ENCODE peak calls at places on chromosomes 3 and 15, in seven cellular contexts. One of them, this sample, is unnamed.

GRCh38 chr15:77819271-77819806 is 186.6 kb upstream of the LINGO1 start:
- DNase-seq in H7: peak; percentile 86
- DNase-seq in brain microvascular endothelial cell: no peak
- DNase-seq in astrocyte of the cerebellum: no peak
- DNase-seq in colonic mucosa: no peak
- DNase-seq in right atrium auricular region: no peak
- DNase-seq in astrocyte of the spinal cord: no peak
- DNase-seq in this sample: no peak

GRCh38 chr3:129343643-129344360 is 65.1 kb downstream of the HMCES start:
- DNase-seq in H7: peak; percentile 94
- DNase-seq in brain microvascular endothelial cell: peak; percentile 14
- DNase-seq in astrocyte of the cerebellum: no peak
- DNase-seq in colonic mucosa: peak; percentile 32
- DNase-seq in right atrium auricular region: no peak
- DNase-seq in astrocyte of the spinal cord: no peak
- DNase-seq in this sample: no peak

GRCh38 chr3:124676236-124676635 is 54.0 kb upstream of the UMPS start:
- DNase-seq in H7: no peak
- DNase-seq in brain microvascular endothelial cell: peak; percentile 24
- DNase-seq in astrocyte of the cerebellum: peak; percentile 52
- DNase-seq in colonic mucosa: no peak
- DNase-seq in right atrium auricular region: no peak
- DNase-seq in astrocyte of the spinal cord: peak; percentile 52
- DNase-seq in this sample: no peak

GRCh38 chr15:95407534-95407933 is 923.0 kb upstream of the NR2F2 start:
- DNase-seq in H7: no peak
- DNase-seq in brain microvascular endothelial cell: no peak
- DNase-seq in astrocyte of the cerebellum: no peak
- DNase-seq in colonic mucosa: no peak
- DNase-seq in right atrium auricular region: no peak
- DNase-seq in astrocyte of the spinal cord: no peak
- DNase-seq in this sample: no peak

GRCh38 chr15:96333194-96334016 is 2.9 kb downstream of the NR2F2 start:
- DNase-seq in H7: peak; percentile 86
- DNase-seq in brain microvascular endothelial cell: peak; percentile 38
- DNase-seq in astrocyte of the cerebellum: no peak
- DNase-seq in colonic mucosa: peak; percentile 39
- DNase-seq in right atrium auricular region: no peak
- DNase-seq in astrocyte of the spinal cord: peak; percentile 56
- DNase-seq in this sample: no peak

GRCh38 chr3:89571707-89572106 is 464.3 kb downstream of the EPHA3 start:
- DNase-seq in H7: no peak
- DNase-seq in brain microvascular endothelial cell: no peak
- DNase-seq in astrocyte of the cerebellum: no peak
- DNase-seq in colonic mucosa: no peak
- DNase-seq in right atrium auricular region: no peak
- DNase-seq in astrocyte of the spinal cord: no peak
- DNase-seq in this sample: no peak

GRCh38 chr3:25830373-25831305 is 40.7 kb downstream of the OXSM start:
- DNase-seq in H7: no peak
- DNase-seq in brain microvascular endothelial cell: no peak
- DNase-seq in astrocyte of the cerebellum: no peak
- DNase-seq in colonic mucosa: no peak
- DNase-seq in right atrium auricular region: no peak
- DNase-seq in astrocyte of the spinal cord: no peak
- DNase-seq in this sample: no peak

GRCh38 chr3:196268270-196269163 is 19.0 kb downstream of the PCYT1A start:
- DNase-seq in H7: peak; percentile 50
- DNase-seq in brain microvascular endothelial cell: peak; percentile 86
- DNase-seq in astrocyte of the cerebellum: peak; percentile 76
- DNase-seq in colonic mucosa: no peak
- DNase-seq in right atrium auricular region: peak; percentile 59
- DNase-seq in astrocyte of the spinal cord: peak; percentile 86
- DNase-seq in this sample: no peak

GRCh38 chr3:111594781-111595180 is 365 bp downstream of the ZBED2 start:
- DNase-seq in H7: no peak
- DNase-seq in brain microvascular endothelial cell: no peak
- DNase-seq in astrocyte of the cerebellum: no peak
- DNase-seq in colonic mucosa: no peak
- DNase-seq in right atrium auricular region: no peak
- DNase-seq in astrocyte of the spinal cord: no peak
- DNase-seq in this sample: no peak

GRCh38 chr3:39460677-39461076 is 6.8 kb upstream of the MOBP start:
- DNase-seq in H7: no peak
- DNase-seq in brain microvascular endothelial cell: no peak
- DNase-seq in astrocyte of the cerebellum: no peak
- DNase-seq in colonic mucosa: no peak
- DNase-seq in right atrium auricular region: no peak
- DNase-seq in astrocyte of the spinal cord: no peak
- DNase-seq in this sample: no peak

GRCh38 chr3:23620616-23621015 is 185.1 kb upstream of the UBE2E1 start:
- DNase-seq in H7: no peak
- DNase-seq in brain microvascular endothelial cell: no peak
- DNase-seq in astrocyte of the cerebellum: no peak
- DNase-seq in colonic mucosa: no peak
- DNase-seq in right atrium auricular region: no peak
- DNase-seq in astrocyte of the spinal cord: no peak
- DNase-seq in this sample: no peak

GRCh38 chr15:77546050-77546501 is 86.6 kb downstream of the LINGO1 start:
- DNase-seq in H7: no peak
- DNase-seq in brain microvascular endothelial cell: peak; percentile 90
- DNase-seq in astrocyte of the cerebellum: peak; percentile 71
- DNase-seq in colonic mucosa: no peak
- DNase-seq in right atrium auricular region: no peak
- DNase-seq in astrocyte of the spinal cord: peak; percentile 59
- DNase-seq in this sample: peak; percentile 65

GRCh38 chr3:128081226-128081625 is 29.0 kb downstream of the SEC61A1 start:
- DNase-seq in H7: no peak
- DNase-seq in brain microvascular endothelial cell: no peak
- DNase-seq in astrocyte of the cerebellum: no peak
- DNase-seq in colonic mucosa: no peak
- DNase-seq in right atrium auricular region: no peak
- DNase-seq in astrocyte of the spinal cord: no peak
- DNase-seq in this sample: no peak

GRCh38 chr3:170475091-170475705 is 56.5 kb downstream of the CLDN11 start:
- DNase-seq in H7: no peak
- DNase-seq in brain microvascular endothelial cell: no peak
- DNase-seq in astrocyte of the cerebellum: no peak
- DNase-seq in colonic mucosa: no peak
- DNase-seq in right atrium auricular region: no peak
- DNase-seq in astrocyte of the spinal cord: no peak
- DNase-seq in this sample: no peak

GRCh38 chr15:80749589-80749988 is 29.6 kb upstream of the CEMIP start:
- DNase-seq in H7: no peak
- DNase-seq in brain microvascular endothelial cell: no peak
- DNase-seq in astrocyte of the cerebellum: no peak
- DNase-seq in colonic mucosa: no peak
- DNase-seq in right atrium auricular region: no peak
- DNase-seq in astrocyte of the spinal cord: no peak
- DNase-seq in this sample: no peak

GRCh38 chr3:30646181-30646876 is 39.9 kb downstream of the TGFBR2 start:
- DNase-seq in H7: no peak
- DNase-seq in brain microvascular endothelial cell: no peak
- DNase-seq in astrocyte of the cerebellum: peak; percentile 44
- DNase-seq in colonic mucosa: no peak
- DNase-seq in right atrium auricular region: no peak
- DNase-seq in astrocyte of the spinal cord: no peak
- DNase-seq in this sample: no peak

GRCh38 chr15:48723964-48724363 is 78.5 kb upstream of the FBN1 start:
- DNase-seq in H7: no peak
- DNase-seq in brain microvascular endothelial cell: no peak
- DNase-seq in astrocyte of the cerebellum: no peak
- DNase-seq in colonic mucosa: no peak
- DNase-seq in right atrium auricular region: no peak
- DNase-seq in astrocyte of the spinal cord: no peak
- DNase-seq in this sample: no peak

GRCh38 chr3:8286749-8287148 is 214.9 kb upstream of the LMCD1 start:
- DNase-seq in H7: no peak
- DNase-seq in brain microvascular endothelial cell: no peak
- DNase-seq in astrocyte of the cerebellum: no peak
- DNase-seq in colonic mucosa: no peak
- DNase-seq in right atrium auricular region: no peak
- DNase-seq in astrocyte of the spinal cord: no peak
- DNase-seq in this sample: no peak
- H3K4me3 ChIP-seq in H7: no peak overlapping the region
- H3K4me3 ChIP-seq in brain microvascular endothelial cell: no peak overlapping the region
- H3K4me3 ChIP-seq in astrocyte of the cerebellum: no peak overlapping the region
- H3K4me3 ChIP-seq in colonic mucosa: no peak overlapping the region
- H3K4me3 ChIP-seq in right atrium auricular region: no peak overlapping the region
- H3K4me3 ChIP-seq in astrocyte of the spinal cord: no peak overlapping the region
- H3K4me3 ChIP-seq in this sample: no peak overlapping the region

GRCh38 chr3:69445498-69445897 is 59.6 kb upstream of the FRMD4B start:
- DNase-seq in H7: no peak
- DNase-seq in brain microvascular endothelial cell: no peak
- DNase-seq in astrocyte of the cerebellum: no peak
- DNase-seq in colonic mucosa: no peak
- DNase-seq in right atrium auricular region: no peak
- DNase-seq in astrocyte of the spinal cord: no peak
- DNase-seq in this sample: no peak

GRCh38 chr3:69442771-69443197 is 56.9 kb upstream of the FRMD4B start:
- DNase-seq in H7: no peak
- DNase-seq in brain microvascular endothelial cell: no peak
- DNase-seq in astrocyte of the cerebellum: no peak
- DNase-seq in colonic mucosa: no peak
- DNase-seq in right atrium auricular region: no peak
- DNase-seq in astrocyte of the spinal cord: no peak
- DNase-seq in this sample: no peak

GRCh38 chr3:69443554-69443953 is 57.7 kb upstream of the FRMD4B start:
- DNase-seq in H7: no peak
- DNase-seq in brain microvascular endothelial cell: no peak
- DNase-seq in astrocyte of the cerebellum: no peak
- DNase-seq in colonic mucosa: no peak
- DNase-seq in right atrium auricular region: no peak
- DNase-seq in astrocyte of the spinal cord: peak; percentile 20
- DNase-seq in this sample: no peak

GRCh38 chr3:69446402-69447072 is 60.6 kb upstream of the FRMD4B start:
- DNase-seq in H7: no peak
- DNase-seq in brain microvascular endothelial cell: no peak
- DNase-seq in astrocyte of the cerebellum: no peak
- DNase-seq in colonic mucosa: no peak
- DNase-seq in right atrium auricular region: no peak
- DNase-seq in astrocyte of the spinal cord: no peak
- DNase-seq in this sample: no peak

GRCh38 chr3:69444980-69445379 is 59.1 kb upstream of the FRMD4B start:
- DNase-seq in H7: no peak
- DNase-seq in brain microvascular endothelial cell: no peak
- DNase-seq in astrocyte of the cerebellum: no peak
- DNase-seq in colonic mucosa: no peak
- DNase-seq in right atrium auricular region: no peak
- DNase-seq in astrocyte of the spinal cord: no peak
- DNase-seq in this sample: no peak
- H3K4me3 ChIP-seq in H7: no peak overlapping the region
- H3K4me3 ChIP-seq in brain microvascular endothelial cell: peak overlapping the region; percentile 30
- H3K4me3 ChIP-seq in astrocyte of the cerebellum: no peak overlapping the region
- H3K4me3 ChIP-seq in colonic mucosa: no peak overlapping the region
- H3K4me3 ChIP-seq in right atrium auricular region: peak overlapping the region; percentile 42
- H3K4me3 ChIP-seq in astrocyte of the spinal cord: no peak overlapping the region
- H3K4me3 ChIP-seq in this sample: no peak overlapping the region

GRCh38 chr3:49427581-49427980 is 1.5 kb downstream of the NICN1 start:
- DNase-seq in H7: no peak
- DNase-seq in brain microvascular endothelial cell: no peak
- DNase-seq in astrocyte of the cerebellum: no peak
- DNase-seq in colonic mucosa: no peak
- DNase-seq in right atrium auricular region: no peak
- DNase-seq in astrocyte of the spinal cord: no peak
- DNase-seq in this sample: no peak

GRCh38 chr3:49424816-49425215 is 2.5 kb upstream of the AMT start:
- DNase-seq in H7: no peak
- DNase-seq in brain microvascular endothelial cell: no peak
- DNase-seq in astrocyte of the cerebellum: no peak
- DNase-seq in colonic mucosa: no peak
- DNase-seq in right atrium auricular region: no peak
- DNase-seq in astrocyte of the spinal cord: no peak
- DNase-seq in this sample: no peak

GRCh38 chr3:49417516-49418120 is 4.7 kb downstream of the AMT start:
- DNase-seq in H7: peak; percentile 52
- DNase-seq in brain microvascular endothelial cell: no peak
- DNase-seq in astrocyte of the cerebellum: no peak
- DNase-seq in colonic mucosa: no peak
- DNase-seq in right atrium auricular region: no peak
- DNase-seq in astrocyte of the spinal cord: no peak
- DNase-seq in this sample: no peak

GRCh38 chr3:49421890-49422378 is 339 bp downstream of the AMT start:
- DNase-seq in H7: no peak
- DNase-seq in brain microvascular endothelial cell: no peak
- DNase-seq in astrocyte of the cerebellum: no peak
- DNase-seq in colonic mucosa: no peak
- DNase-seq in right atrium auricular region: no peak
- DNase-seq in astrocyte of the spinal cord: no peak
- DNase-seq in this sample: no peak

GRCh38 chr3:49422379-49423248 is at the start of gene AMT:
- DNase-seq in H7: peak; percentile 96
- DNase-seq in brain microvascular endothelial cell: no peak
- DNase-seq in astrocyte of the cerebellum: no peak
- DNase-seq in colonic mucosa: peak; percentile 57
- DNase-seq in right atrium auricular region: no peak
- DNase-seq in astrocyte of the spinal cord: peak; percentile 34
- DNase-seq in this sample: no peak
- H3K4me3 ChIP-seq in H7: peak within 1 kb of the TSS; percentile 55
- H3K4me3 ChIP-seq in brain microvascular endothelial cell: peak within 1 kb of the TSS; percentile 17
- H3K4me3 ChIP-seq in astrocyte of the cerebellum: peak within 1 kb of the TSS; percentile 25
- H3K4me3 ChIP-seq in colonic mucosa: peak within 1 kb of the TSS; percentile 34
- H3K4me3 ChIP-seq in right atrium auricular region: peak within 1 kb of the TSS; percentile 53
- H3K4me3 ChIP-seq in astrocyte of the spinal cord: peak within 1 kb of the TSS; percentile 1
- H3K4me3 ChIP-seq in this sample: no peak within 1 kb of the TSS

GRCh38 chr15:44307712-44308111 is 19.2 kb downstream of the GOLM2 start:
- DNase-seq in H7: no peak
- DNase-seq in brain microvascular endothelial cell: no peak
- DNase-seq in astrocyte of the cerebellum: no peak
- DNase-seq in colonic mucosa: no peak
- DNase-seq in right atrium auricular region: no peak
- DNase-seq in astrocyte of the spinal cord: no peak
- DNase-seq in this sample: no peak

GRCh38 chr15:44312108-44312507 is 23.6 kb downstream of the GOLM2 start:
- DNase-seq in H7: no peak
- DNase-seq in brain microvascular endothelial cell: no peak
- DNase-seq in astrocyte of the cerebellum: no peak
- DNase-seq in colonic mucosa: no peak
- DNase-seq in right atrium auricular region: no peak
- DNase-seq in astrocyte of the spinal cord: no peak
- DNase-seq in this sample: no peak

GRCh38 chr15:44311136-44311535 is 22.6 kb downstream of the GOLM2 start:
- DNase-seq in H7: no peak
- DNase-seq in brain microvascular endothelial cell: no peak
- DNase-seq in astrocyte of the cerebellum: no peak
- DNase-seq in colonic mucosa: no peak
- DNase-seq in right atrium auricular region: no peak
- DNase-seq in astrocyte of the spinal cord: no peak
- DNase-seq in this sample: no peak

GRCh38 chr15:44308415-44308814 is 19.9 kb downstream of the GOLM2 start:
- DNase-seq in H7: no peak
- DNase-seq in brain microvascular endothelial cell: no peak
- DNase-seq in astrocyte of the cerebellum: no peak
- DNase-seq in colonic mucosa: no peak
- DNase-seq in right atrium auricular region: no peak
- DNase-seq in astrocyte of the spinal cord: no peak
- DNase-seq in this sample: no peak

DNA sequence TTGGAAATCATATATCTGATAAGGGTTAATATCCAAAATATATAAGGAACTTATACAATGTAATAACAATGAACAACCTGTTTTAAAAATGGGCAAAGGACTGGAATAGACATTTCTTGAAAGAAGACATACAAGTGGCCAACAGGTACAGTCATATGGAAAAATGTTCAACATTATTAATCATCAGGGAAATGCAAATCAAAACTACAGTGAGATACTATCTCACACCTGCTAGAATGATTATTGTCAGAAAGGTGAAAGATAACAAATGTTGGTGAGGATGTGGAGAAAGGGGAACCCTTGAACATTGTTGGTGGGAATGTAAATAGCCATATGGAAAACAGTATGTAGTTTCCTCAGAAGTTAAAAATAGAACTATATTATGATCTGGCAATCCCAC is 20.4 kb downstream of the GOLM2 start:
- DNase-seq in H7: no peak
- DNase-seq in brain microvascular endothelial cell: no peak
- DNase-seq in astrocyte of the cerebellum: no peak
- DNase-seq in colonic mucosa: no peak
- DNase-seq in right atrium auricular region: no peak
- DNase-seq in astrocyte of the spinal cord: no peak
- DNase-seq in this sample: no peak
- H3K4me3 ChIP-seq in H7: no peak overlapping the region
- H3K4me3 ChIP-seq in brain microvascular endothelial cell: no peak overlapping the region
- H3K4me3 ChIP-seq in astrocyte of the cerebellum: no peak overlapping the region
- H3K4me3 ChIP-seq in colonic mucosa: no peak overlapping the region
- H3K4me3 ChIP-seq in right atrium auricular region: no peak overlapping the region
- H3K4me3 ChIP-seq in astrocyte of the spinal cord: no peak overlapping the region
- H3K4me3 ChIP-seq in this sample: no peak overlapping the region